ENCODE peak calls at places on chromosomes 7 and 10, in seven cellular contexts. One of them, this sample, is unnamed.

GRCh38 chr10:125694874-125695273 is 11.9 kb upstream of the TEX36 start:
- DNase-seq in nephron progenitor cell: no peak
- DNase-seq in NCI-H226: peak; percentile 51
- DNase-seq in SJSA1: no peak
- DNase-seq in AG09309: peak; percentile 91
- DNase-seq in naive B cell: no peak
- DNase-seq in AG08395: peak; percentile 83
- DNase-seq in this sample: peak; percentile 69

GRCh38 chr10:126384269-126384873 is 3.9 kb downstream of the ADAM12 start:
- DNase-seq in nephron progenitor cell: no peak
- DNase-seq in NCI-H226: peak; percentile 86
- DNase-seq in SJSA1: peak; percentile 22
- DNase-seq in AG09309: peak; percentile 80
- DNase-seq in naive B cell: no peak
- DNase-seq in AG08395: peak; percentile 65
- DNase-seq in this sample: no peak

GRCh38 chr7:116862234-116863167 is at the start of gene CAPZA2:
- DNase-seq in nephron progenitor cell: peak; percentile 97
- DNase-seq in NCI-H226: peak; percentile 77
- DNase-seq in SJSA1: peak; percentile 96
- DNase-seq in AG09309: peak; percentile 38
- DNase-seq in naive B cell: peak; percentile 97
- DNase-seq in AG08395: peak; percentile 100
- DNase-seq in this sample: peak; percentile 70

GRCh38 chr10:32166365-32166764 is 110.1 kb upstream of the KIF5B start:
- DNase-seq in nephron progenitor cell: no peak
- DNase-seq in NCI-H226: no peak
- DNase-seq in SJSA1: no peak
- DNase-seq in AG09309: no peak
- DNase-seq in naive B cell: no peak
- DNase-seq in AG08395: no peak
- DNase-seq in this sample: no peak

GRCh38 chr10:14173706-14174594 is 156.8 kb downstream of the FRMD4A start:
- DNase-seq in nephron progenitor cell: peak; percentile 45
- DNase-seq in NCI-H226: no peak
- DNase-seq in SJSA1: peak; percentile 36
- DNase-seq in AG09309: no peak
- DNase-seq in naive B cell: peak; percentile 14
- DNase-seq in AG08395: no peak
- DNase-seq in this sample: no peak

GRCh38 chr10:28503114-28503513 is 29.8 kb upstream of the WAC start:
- DNase-seq in nephron progenitor cell: no peak
- DNase-seq in NCI-H226: no peak
- DNase-seq in SJSA1: no peak
- DNase-seq in AG09309: peak; percentile 7
- DNase-seq in naive B cell: no peak
- DNase-seq in AG08395: no peak
- DNase-seq in this sample: no peak

GRCh38 chr10:78960316-78960800 is 108.4 kb upstream of the ZMIZ1 start:
- DNase-seq in nephron progenitor cell: no peak
- DNase-seq in NCI-H226: peak; percentile 24
- DNase-seq in SJSA1: peak; percentile 81
- DNase-seq in AG09309: peak; percentile 66
- DNase-seq in naive B cell: no peak
- DNase-seq in AG08395: peak; percentile 88
- DNase-seq in this sample: peak; percentile 44

GRCh38 chr10:81917666-81918065 is 42.7 kb downstream of the NRG3 start:
- DNase-seq in nephron progenitor cell: no peak
- DNase-seq in NCI-H226: no peak
- DNase-seq in SJSA1: no peak
- DNase-seq in AG09309: no peak
- DNase-seq in naive B cell: no peak
- DNase-seq in AG08395: no peak
- DNase-seq in this sample: no peak

GRCh38 chr10:30818010-30818660 is 188.6 kb upstream of the LYZL2 start:
- DNase-seq in nephron progenitor cell: peak; percentile 40
- DNase-seq in NCI-H226: no peak
- DNase-seq in SJSA1: no peak
- DNase-seq in AG09309: no peak
- DNase-seq in naive B cell: no peak
- DNase-seq in AG08395: peak; percentile 43
- DNase-seq in this sample: no peak

GRCh38 chr7:105010538-105011523 is 3.2 kb upstream of the KMT2E start:
- DNase-seq in nephron progenitor cell: no peak
- DNase-seq in NCI-H226: no peak
- DNase-seq in SJSA1: peak; percentile 29
- DNase-seq in AG09309: no peak
- DNase-seq in naive B cell: no peak
- DNase-seq in AG08395: no peak
- DNase-seq in this sample: no peak

GRCh38 chr10:16545126-16545736 is 23.6 kb upstream of the C1QL3 start:
- DNase-seq in nephron progenitor cell: peak; percentile 12
- DNase-seq in NCI-H226: peak; percentile 10
- DNase-seq in SJSA1: peak; percentile 10
- DNase-seq in AG09309: peak; percentile 8
- DNase-seq in naive B cell: no peak
- DNase-seq in AG08395: peak; percentile 51
- DNase-seq in this sample: peak; percentile 5

GRCh38 chr7:33986456-33986855 is 81.1 kb downstream of the BMPER start:
- DNase-seq in nephron progenitor cell: no peak
- DNase-seq in NCI-H226: no peak
- DNase-seq in SJSA1: no peak
- DNase-seq in AG09309: no peak
- DNase-seq in naive B cell: no peak
- DNase-seq in AG08395: no peak
- DNase-seq in this sample: no peak

GRCh38 chr10:63219749-63220148 is 86.6 kb downstream of the NRBF2 start:
- DNase-seq in nephron progenitor cell: no peak
- DNase-seq in NCI-H226: no peak
- DNase-seq in SJSA1: no peak
- DNase-seq in AG09309: no peak
- DNase-seq in naive B cell: no peak
- DNase-seq in AG08395: no peak
- DNase-seq in this sample: no peak

GRCh38 chr7:151016942-151017341 is 7.4 kb downstream of the ATG9B start:
- DNase-seq in nephron progenitor cell: no peak
- DNase-seq in NCI-H226: no peak
- DNase-seq in SJSA1: no peak
- DNase-seq in AG09309: no peak
- DNase-seq in naive B cell: no peak
- DNase-seq in AG08395: no peak
- DNase-seq in this sample: no peak

GRCh38 chr7:4845740-4846142 is 16.1 kb downstream of the PAPOLB start:
- DNase-seq in nephron progenitor cell: peak; percentile 42
- DNase-seq in NCI-H226: no peak
- DNase-seq in SJSA1: no peak
- DNase-seq in AG09309: no peak
- DNase-seq in naive B cell: no peak
- DNase-seq in AG08395: peak; percentile 15
- DNase-seq in this sample: no peak

GRCh38 chr10:16643502-16643901 is 121.8 kb upstream of the C1QL3 start:
- DNase-seq in nephron progenitor cell: no peak
- DNase-seq in NCI-H226: no peak
- DNase-seq in SJSA1: no peak
- DNase-seq in AG09309: no peak
- DNase-seq in naive B cell: no peak
- DNase-seq in AG08395: no peak
- DNase-seq in this sample: no peak